ENCODE peak calls at places on chromosome 5, in four cellular contexts. H, Z, N and G are unnamed samples.

GRCh38 chr5:59007460-59008063 is 424.7 kb downstream of the RAB3C start:
- DNase-seq in H (peak), Z (no peak), N (peak), G (peak)

GRCh38 chr5:152542741-152543140 is 137.7 kb upstream of the NMUR2 start:
- DNase-seq in H (peak), Z (peak), N (no peak), G (peak)

GRCh38 chr5:78537821-78538220 is 110.8 kb downstream of the LHFPL2 start:
- DNase-seq in H (peak), Z (peak), N (peak), G (peak)

GRCh38 chr5:43313854-43314457 is 744 bp upstream of the HMGCS1 start:
- DNase-seq in H (no peak), Z (no peak), N (no peak), G (no peak)

GRCh38 chr5:176870110-176870591 is 29.0 kb downstream of the HK3 start:
- DNase-seq in H (peak), Z (peak), N (peak), G (peak)

GRCh38 chr5:13322769-13323168 is 621.7 kb downstream of the DNAH5 start:
- DNase-seq in H (no peak), Z (no peak), N (no peak), G (no peak)

GRCh38 chr5:10666531-10667305 is 94.3 kb downstream of the DAP start:
- DNase-seq in H (no peak), Z (no peak), N (no peak), G (no peak)

GRCh38 chr5:151699071-151699901 is 12.6 kb upstream of the SPARC start:
- DNase-seq in H (peak), Z (no peak), N (peak), G (peak)

GRCh38 chr5:82151622-82152021 is 126.5 kb downstream of the RPS23 start:
- DNase-seq in H (no peak), Z (no peak), N (peak), G (no peak)

GRCh38 chr5:154197801-154198461 is 7.4 kb downstream of the GALNT10 start:
- DNase-seq in H (peak), Z (no peak), N (peak), G (no peak)